ENCODE peak calls at places on chromosomes 16 and 17, in eight cellular contexts. K is type B pancreatic cell, M is putamen, E is ascending aorta, W is cardiac fibroblast, A is Caco-2, U is body of pancreas, L is hippocampal formation. T is an unnamed sample.

GRCh38 chr17:77454560-77455095 is 313.9 kb downstream of the SEC14L1 start:
- DNase-seq in K (no peak), M (no peak), E (no peak), W (no peak), A (no peak), U (no peak), L (no peak), T (no peak)

GRCh38 chr16:14325921-14326401 is 254.8 kb downstream of the MRTFB start:
- DNase-seq in K (no peak), M (no peak), E (no peak), W (no peak), A (no peak), U (peak; percentile 55), L (no peak), T (no peak)

GRCh38 chr17:60601443-60602384 is 1.7 kb downstream of the PPM1D start:
- DNase-seq in K (no peak), M (peak; percentile 82), E (no peak), W (peak; percentile 89), A (peak; percentile 71), U (peak; percentile 74), L (peak; percentile 80), T (peak; percentile 91)

GRCh38 chr16:30956601-30957455 is 726 bp upstream of the SETD1A start:
- DNase-seq in K (peak; percentile 88), M (peak; percentile 73), E (no peak), W (peak; percentile 92), A (peak; percentile 88), U (peak; percentile 80), L (peak; percentile 70), T (peak; percentile 84)

GRCh38 chr17:81252336-81253329 is 13.5 kb downstream of the NDUFAF8 start:
- DNase-seq in K (no peak), M (no peak), E (no peak), W (no peak), A (no peak), U (no peak), L (no peak), T (no peak)

GRCh38 chr17:78396436-78397335 is 18.2 kb downstream of the PGS1 start:
- DNase-seq in K (no peak), M (no peak), E (peak; percentile 64), W (peak; percentile 68), A (no peak), U (peak; percentile 81), L (no peak), T (no peak)

GRCh38 chr17:33039874-33040273 is 48.2 kb downstream of the SPACA3 start:
- DNase-seq in K (no peak), M (no peak), E (no peak), W (peak; percentile 68), A (no peak), U (no peak), L (no peak), T (no peak)

GRCh38 chr16:48374255-48374654 is 11.0 kb downstream of the SIAH1 start:
- DNase-seq in K (no peak), M (no peak), E (no peak), W (no peak), A (no peak), U (no peak), L (no peak), T (no peak)

GRCh38 chr16:57001026-57001669 is 11.8 kb downstream of the NLRC5 start:
- DNase-seq in K (no peak), M (no peak), E (no peak), W (no peak), A (no peak), U (no peak), L (no peak), T (no peak)

GRCh38 chr17:50117202-50118040 is 12.5 kb downstream of the SAMD14 start:
- DNase-seq in K (no peak), M (no peak), E (no peak), W (peak; percentile 39), A (peak; percentile 60), U (peak; percentile 64), L (no peak), T (peak; percentile 79)

GRCh38 chr16:84292032-84292431 is 2.6 kb upstream of the WFDC1 start:
- DNase-seq in K (no peak), M (no peak), E (no peak), W (no peak), A (no peak), U (no peak), L (no peak), T (no peak)

GRCh38 chr17:31472137-31472536 is 80.7 kb downstream of the RAB11FIP4 start:
- DNase-seq in K (no peak), M (peak; percentile 73), E (no peak), W (no peak), A (no peak), U (no peak), L (peak; percentile 61), T (no peak)

GRCh38 chr16:89779231-89779912 is 37.1 kb downstream of the FANCA start:
- DNase-seq in K (no peak), M (no peak), E (no peak), W (no peak), A (no peak), U (no peak), L (no peak), T (no peak)

GRCh38 chr17:81926451-81927144 is 937 bp downstream of the MAFG start:
- DNase-seq in K (no peak), M (peak; percentile 53), E (peak; percentile 33), W (peak; percentile 71), A (peak; percentile 85), U (peak; percentile 91), L (peak; percentile 17), T (peak; percentile 90)

GRCh38 chr17:82648761-82649474 is 674 bp upstream of the WDR45B start:
- DNase-seq in K (peak; percentile 78), M (peak; percentile 42), E (no peak), W (no peak), A (peak; percentile 51), U (peak; percentile 51), L (no peak), T (no peak)

GRCh38 chr17:80063815-80064585 is 27.6 kb downstream of the CCDC40 start:
- DNase-seq in K (no peak), M (no peak), E (peak; percentile 21), W (peak; percentile 81), A (no peak), U (peak; percentile 54), L (no peak), T (no peak)

GRCh38 chr16:83227336-83227735 is 580.4 kb upstream of the HSBP1 start:
- DNase-seq in K (no peak), M (no peak), E (no peak), W (no peak), A (no peak), U (no peak), L (no peak), T (no peak)

GRCh38 chr16:89286096-89286495 is 68.6 kb downstream of the ZNF778 start:
- DNase-seq in K (no peak), M (no peak), E (no peak), W (no peak), A (no peak), U (no peak), L (no peak), T (no peak)

GRCh38 chr17:29115906-29116651 is 64.1 kb downstream of the MYO18A start:
- DNase-seq in K (no peak), M (no peak), E (no peak), W (peak; percentile 67), A (peak; percentile 62), U (peak; percentile 30), L (no peak), T (peak; percentile 86)

GRCh38 chr17:59331929-59332889 is 754 bp downstream of the YPEL2 start:
- DNase-seq in K (no peak), M (no peak), E (no peak), W (no peak), A (peak; percentile 48), U (peak; percentile 67), L (no peak), T (peak; percentile 37)

GRCh38 chr16:3857189-3858013 is 23.1 kb downstream of the CREBBP start:
- DNase-seq in K (no peak), M (no peak), E (no peak), W (peak; percentile 87), A (no peak), U (peak; percentile 67), L (no peak), T (peak; percentile 40)

GRCh38 chr17:37541880-37542675 is 52.4 kb downstream of the DUSP14 start:
- DNase-seq in K (no peak), M (no peak), E (no peak), W (peak; percentile 74), A (no peak), U (no peak), L (no peak), T (no peak)

GRCh38 chr17:34909040-34909439 is 52.2 kb downstream of the CCT6B start:
- DNase-seq in K (no peak), M (no peak), E (no peak), W (no peak), A (no peak), U (no peak), L (no peak), T (no peak)

GRCh38 chr16:84514874-84515835 is 10.7 kb upstream of the MEAK7 start:
- DNase-seq in K (no peak), M (no peak), E (no peak), W (no peak), A (peak; percentile 86), U (no peak), L (no peak), T (no peak)

GRCh38 chr16:68421076-68421475 is 27.2 kb downstream of the SMPD3 start:
- DNase-seq in K (no peak), M (no peak), E (no peak), W (no peak), A (no peak), U (no peak), L (no peak), T (no peak)

GRCh38 chr17:68533887-68534700 is 21.9 kb downstream of the PRKAR1A start:
- DNase-seq in K (no peak), M (no peak), E (no peak), W (peak; percentile 59), A (no peak), U (no peak), L (no peak), T (no peak)

GRCh38 chr17:80604007-80604728 is 59.5 kb downstream of the RPTOR start:
- DNase-seq in K (no peak), M (no peak), E (no peak), W (no peak), A (no peak), U (no peak), L (no peak), T (no peak)

GRCh38 chr17:50192873-50193274 is 8.6 kb downstream of the COL1A1 start:
- DNase-seq in K (no peak), M (no peak), E (no peak), W (no peak), A (no peak), U (no peak), L (no peak), T (no peak)

GRCh38 chr16:9645911-9646310 is 536.3 kb downstream of the GRIN2A start:
- DNase-seq in K (no peak), M (no peak), E (no peak), W (no peak), A (no peak), U (no peak), L (no peak), T (no peak)

GRCh38 chr16:72995151-72995881 is 52.6 kb downstream of the ZFHX3 start:
- DNase-seq in K (no peak), M (no peak), E (no peak), W (no peak), A (peak; percentile 43), U (no peak), L (no peak), T (no peak)

GRCh38 chr17:78677303-78678219 is 100.4 kb upstream of the DNAH17 start:
- DNase-seq in K (no peak), M (no peak), E (no peak), W (peak; percentile 9), A (no peak), U (no peak), L (no peak), T (no peak)

GRCh38 chr17:57294075-57294474 is 37.8 kb downstream of the MSI2 start:
- DNase-seq in K (no peak), M (no peak), E (no peak), W (no peak), A (no peak), U (no peak), L (no peak), T (no peak)

GRCh38 chr17:20981046-20981920 is 61.5 kb downstream of the USP22 start:
- DNase-seq in K (no peak), M (no peak), E (no peak), W (no peak), A (no peak), U (no peak), L (no peak), T (no peak)

T was measured in HuH-7.5.